ENCODE peak calls at places on chromosomes 5 and 9, in six cellular contexts. Y is endothelial cell of umbilical vein, L is stomach, F is K562, A is upper lobe of left lung, T is transverse colon. J is an unnamed sample.
A peak's percentile ranks its signal among the peaks of the same experiment; 100 is the strongest.

GRCh38 chr5:14035859-14036440 is 91.5 kb upstream of the DNAH5 start:
- DNase-seq in Y (peak; percentile 96), T (peak; percentile 12), A (no peak), L (no peak), F (no peak), J (peak; percentile 59)

GRCh38 chr5:100550531-100551036 is 15.4 kb downstream of the FAM174A start:
- DNase-seq in A (no peak), F (no peak), Y (no peak), T (no peak), L (no peak), J (no peak)

GRCh38 chr5:91187032-91187431 is 196.1 kb downstream of the ARRDC3 start:
- DNase-seq in Y (no peak), T (no peak), L (no peak), F (no peak), A (no peak), J (no peak)

GRCh38 chr5:123438902-123439301 is 15.7 kb upstream of the CEP120 start:
- DNase-seq in F (no peak), L (no peak), Y (peak; percentile 72), T (peak; percentile 60), A (no peak), J (no peak)

GRCh38 chr9:89614319-89614892 is 9.6 kb downstream of the GADD45G start:
- DNase-seq in Y (no peak), A (no peak), L (no peak), F (no peak), T (no peak), J (no peak)

GRCh38 chr5:93915142-93915553 is 173.7 kb upstream of the POU5F2 start:
- DNase-seq in L (no peak), A (no peak), F (no peak), Y (peak; percentile 50), T (no peak), J (no peak)

GRCh38 chr5:1723476-1723875 is 76.2 kb downstream of the MRPL36 start:
- DNase-seq in T (no peak), L (no peak), Y (no peak), F (no peak), A (no peak), J (no peak)

GRCh38 chr5:137619191-137619870 is 116.6 kb downstream of the KLHL3 start:
- DNase-seq in L (no peak), F (no peak), T (no peak), Y (no peak), A (no peak), J (no peak)

GRCh38 chr5:123936548-123936947 is 424.6 kb downstream of the CSNK1G3 start:
- DNase-seq in F (no peak), L (no peak), T (no peak), A (no peak), Y (no peak), J (no peak)

GRCh38 chr9:36770025-36770424 is 197.3 kb downstream of the MELK start:
- DNase-seq in L (no peak), T (no peak), A (no peak), Y (no peak), F (no peak), J (no peak)

GRCh38 chr5:10475931-10476687 is 34.4 kb downstream of the ROPN1L start:
- DNase-seq in F (peak; percentile 40), L (no peak), Y (no peak), A (no peak), T (no peak), J (no peak)

GRCh38 chr5:135223404-135223803 is 175.6 kb downstream of the MACROH2A1 start:
- DNase-seq in T (no peak), A (no peak), F (no peak), Y (no peak), L (peak; percentile 8), J (no peak)

GRCh38 chr5:122154491-122154890 is 25.1 kb downstream of the ZNF474 start:
- DNase-seq in L (no peak), F (no peak), T (no peak), Y (no peak), A (no peak), J (no peak)

GRCh38 chr5:978693-979092 is 29.9 kb upstream of the NKD2 start:
- DNase-seq in A (no peak), F (no peak), L (no peak), Y (no peak), T (no peak), J (no peak)

GRCh38 chr9:78297672-78297961 is 692 bp downstream of the PSAT1 start:
- DNase-seq in A (no peak), F (no peak), T (no peak), Y (no peak), L (no peak), J (no peak)

GRCh38 chr9:111959468-111959941 is 62.9 kb downstream of the UGCG start:
- DNase-seq in A (no peak), L (peak; percentile 63), Y (peak; percentile 49), T (peak; percentile 67), F (no peak), J (no peak)

GRCh38 chr5:82738681-82739080 is 338.5 kb downstream of the TMEM167A start:
- DNase-seq in L (no peak), T (no peak), F (no peak), Y (no peak), A (no peak), J (no peak)

GRCh38 chr9:133948138-133948537 is 44.0 kb downstream of the VAV2 start:
- DNase-seq in A (peak; percentile 58), T (no peak), F (no peak), Y (peak; percentile 91), L (no peak), J (no peak)

GRCh38 chr9:122119166-122119521 is 26.0 kb upstream of the TTLL11 start:
- DNase-seq in Y (no peak), L (no peak), A (no peak), F (no peak), T (no peak), J (no peak)

GRCh38 chr5:3297852-3298251 is 297.8 kb upstream of the IRX1 start:
- DNase-seq in A (no peak), Y (no peak), F (no peak), L (no peak), T (no peak), J (no peak)

GRCh38 chr9:35424356-35425352 is 65.3 kb upstream of the RUSC2 start:
- DNase-seq in L (no peak), Y (no peak), A (no peak), F (no peak), T (no peak), J (no peak)

GRCh38 chr9:91534374-91534773 is 110.7 kb upstream of the NFIL3 start:
- DNase-seq in Y (no peak), L (no peak), A (no peak), F (no peak), T (no peak), J (no peak)

GRCh38 chr5:124210106-124210918 is 536.1 kb downstream of the ZNF608 start:
- DNase-seq in Y (no peak), L (no peak), A (no peak), F (no peak), T (no peak), J (no peak)

GRCh38 chr5:81749186-81749561 is 1.7 kb downstream of the SSBP2 start:
- DNase-seq in T (no peak), F (no peak), Y (no peak), A (no peak), L (no peak), J (peak; percentile 13)

GRCh38 chr5:38621331-38621730 is 64.9 kb upstream of the LIFR start:
- DNase-seq in L (no peak), Y (no peak), A (no peak), F (no peak), T (no peak), J (no peak)

GRCh38 chr5:175418252-175418651 is 25.7 kb downstream of the DRD1 start:
- DNase-seq in A (no peak), L (no peak), F (no peak), Y (no peak), T (no peak), J (no peak)

GRCh38 chr5:175415303-175415702 is 28.7 kb downstream of the DRD1 start:
- DNase-seq in F (no peak), L (no peak), T (no peak), A (no peak), Y (no peak), J (no peak)

GRCh38 chr5:175422058-175422457 is 21.9 kb downstream of the DRD1 start:
- DNase-seq in L (no peak), A (no peak), T (no peak), Y (no peak), F (no peak), J (no peak)

GRCh38 chr5:175420383-175420782 is 23.6 kb downstream of the DRD1 start:
- DNase-seq in Y (no peak), F (no peak), A (no peak), T (no peak), L (no peak), J (no peak)

DNA sequence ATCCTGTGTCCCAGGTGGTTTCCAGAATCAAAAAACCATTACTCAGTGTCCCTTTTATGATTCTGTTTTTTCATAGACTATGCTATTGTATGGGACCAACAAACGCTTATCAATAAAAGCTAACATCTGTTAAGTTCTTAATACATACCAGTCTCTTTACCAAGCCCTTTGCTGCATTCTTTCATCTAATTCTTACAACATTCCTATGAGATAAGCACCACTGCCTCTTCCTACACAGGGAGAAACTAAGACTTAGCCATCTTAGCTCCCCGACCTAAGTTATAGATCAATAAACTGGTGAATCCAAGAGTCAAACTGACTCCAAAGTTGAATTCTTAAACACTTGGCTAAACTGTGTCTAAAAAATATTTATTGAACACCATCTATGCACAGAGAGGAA is 26.6 kb downstream of the DRD1 start:
- DNase-seq in T (no peak), A (no peak), L (no peak), Y (no peak), F (no peak), J (no peak)
- H3K4me3 ChIP-seq in T (no peak overlapping the region), A (no peak overlapping the region), L (no peak overlapping the region), Y (no peak overlapping the region), F (no peak overlapping the region), J (no peak overlapping the region)

DNA sequence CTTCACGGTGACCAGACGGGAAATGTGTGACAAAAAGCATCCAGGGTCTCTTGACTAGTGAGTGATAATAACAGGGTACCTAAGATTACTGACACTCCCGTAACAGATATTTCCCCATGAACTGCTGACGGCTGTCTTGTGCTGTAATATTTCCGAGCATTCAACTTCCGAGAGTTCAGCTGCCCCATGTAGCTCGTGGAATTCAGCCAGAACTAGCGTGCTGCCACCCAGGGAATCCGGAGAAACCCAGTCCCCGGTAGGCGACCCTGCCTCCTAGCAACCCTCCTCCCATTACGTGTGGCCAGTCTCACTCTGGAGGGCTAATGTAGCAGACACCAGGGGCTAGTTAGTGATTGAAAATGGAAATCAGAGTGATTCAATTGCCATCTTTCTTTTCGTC is 2295.0 kb upstream of the WWC1 start:
- DNase-seq in A (no peak), L (no peak), Y (no peak), T (no peak), F (no peak), J (no peak)
- H3K9me3 ChIP-seq in A (no peaks in the 10 kb centered on the region), L (no peaks in the 10 kb centered on the region), Y (peaks cover 2% of the 10 kb centered on the region), T (no peaks in the 10 kb centered on the region), F (no peaks in the 10 kb centered on the region), J (no peaks in the 10 kb centered on the region)

DNA sequence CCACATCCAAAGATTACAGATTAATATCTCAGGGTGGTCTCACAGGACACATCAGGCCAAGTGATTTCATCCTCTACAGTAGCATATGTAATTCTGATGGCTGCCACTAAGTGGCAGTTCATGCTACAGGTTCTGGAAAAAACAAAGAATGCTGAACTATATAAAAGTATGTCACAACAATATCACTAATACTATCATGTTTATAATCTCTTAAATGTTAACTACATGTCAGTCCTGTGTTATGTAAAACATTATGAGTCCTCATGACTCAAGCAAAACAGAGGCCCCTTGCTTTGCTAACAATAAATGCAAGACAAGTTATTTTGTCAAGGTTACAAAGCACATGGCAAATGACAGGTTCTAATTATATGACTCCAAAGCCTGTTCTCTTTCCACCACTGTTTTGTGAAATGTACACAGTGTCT is 233.2 kb downstream of the FBXL17 start:
- DNase-seq in A (no peak), F (no peak), L (no peak), T (no peak), Y (peak; percentile 49), J (no peak)
- TF ChIP-seq POLR2AphosphoS5 in A (no peak), F (no peak), L (no peak), T (no peak), Y (no peak), J (no peak)

GRCh38 chr5:74386571-74387334 is 253.8 kb downstream of the ENC1 start:
- DNase-seq in Y (no peak), A (no peak), L (no peak), F (no peak), T (no peak), J (no peak)
- H3K4me3 ChIP-seq in Y (no peak overlapping the region), A (no peak overlapping the region), L (no peak overlapping the region), F (no peak overlapping the region), T (no peak overlapping the region), J (no peak overlapping the region)